ENCODE peak calls at places on chromosomes 4 and X, in six cellular contexts. G is SIG-M5, Z is HT1080, E is RWPE1, R is naive B cell, B is neural progenitor cell. J is an unnamed sample.

GRCh38 chr4:86927843-86928395 is 6.9 kb upstream of the AFF1 start:
- DNase-seq in G (peak; percentile 20), Z (peak; percentile 97), E (peak; percentile 91), R (no peak), B (no peak), J (no peak)

GRCh38 chr4:74005528-74005927 is 7.1 kb upstream of the CXCL5 start:
- DNase-seq in G (no peak), Z (peak; percentile 61), E (peak; percentile 50), R (no peak), B (no peak), J (no peak)

GRCh38 chr4:124060261-124060918 is 652.1 kb downstream of the ANKRD50 start:
- DNase-seq in G (no peak), Z (peak; percentile 28), E (no peak), R (no peak), B (no peak), J (no peak)

GRCh38 chr4:136583567-136583966 is 948.7 kb downstream of the PCDH18 start:
- DNase-seq in G (no peak), Z (no peak), E (no peak), R (no peak), B (no peak), J (no peak)

GRCh38 chr4:145178740-145179139 is 1.6 kb downstream of the OTUD4 start:
- DNase-seq in G (no peak), Z (peak; percentile 13), E (no peak), R (peak; percentile 48), B (no peak), J (no peak)

GRCh38 chr4:73853246-73853704 is at the start of gene PF4V1:
- DNase-seq in G (no peak), Z (no peak), E (no peak), R (no peak), B (peak; percentile 51), J (no peak)

GRCh38 chr4:138188406-138189084 is 53.6 kb downstream of the SLC7A11 start:
- DNase-seq in G (no peak), Z (no peak), E (peak; percentile 46), R (no peak), B (no peak), J (no peak)

GRCh38 chr4:105698607-105699006 is 9.9 kb downstream of the INTS12 start:
- DNase-seq in G (no peak), Z (no peak), E (no peak), R (no peak), B (no peak), J (no peak)

GRCh38 chrX:134603806-134604700 is 54.2 kb downstream of the PLAC1 start:
- DNase-seq in G (no peak), Z (peak; percentile 78), E (peak; percentile 70), R (no peak), B (no peak), J (no peak)

GRCh38 chr4:1323635-1324442 is 23.2 kb upstream of the UVSSA start:
- DNase-seq in G (no peak), Z (peak; percentile 98), E (peak; percentile 64), R (no peak), B (no peak), J (no peak)

GRCh38 chrX:39883664-39884063 is 214.1 kb downstream of the BCOR start:
- DNase-seq in G (no peak), Z (no peak), E (no peak), R (no peak), B (no peak), J (no peak)

GRCh38 chrX:140762061-140762460 is 52.5 kb downstream of the LINC00632 start:
- DNase-seq in G (no peak), Z (peak; percentile 39), E (peak; percentile 10), R (no peak), B (peak; percentile 75), J (no peak)

GRCh38 chrX:1462596-1463251 is 10.0 kb upstream of the ASMTL start:
- DNase-seq in G (no peak), Z (peak; percentile 89), E (no peak), R (peak; percentile 39), B (no peak), J (no peak)

GRCh38 chrX:22249371-22249770 is 23.3 kb upstream of the CBLL2 start:
- DNase-seq in G (no peak), Z (peak; percentile 3), E (no peak), R (no peak), B (no peak), J (no peak)

GRCh38 chr4:89899157-89899556 is 4.5 kb downstream of the MMRN1 start:
- DNase-seq in G (no peak), Z (no peak), E (no peak), R (no peak), B (no peak), J (no peak)

GRCh38 chr4:121156822-121157769 is 7.0 kb downstream of the TNIP3 start:
- DNase-seq in G (no peak), Z (no peak), E (no peak), R (no peak), B (peak; percentile 77), J (no peak)

GRCh38 chr4:1856920-1857699 is 1.2 kb upstream of the LETM1 start:
- DNase-seq in G (no peak), Z (peak; percentile 32), E (peak; percentile 19), R (no peak), B (peak; percentile 56), J (no peak)

GRCh38 chr4:173794662-173795061 is 264.6 kb upstream of the HAND2 start:
- DNase-seq in G (no peak), Z (peak; percentile 80), E (no peak), R (no peak), B (no peak), J (no peak)

GRCh38 chr4:128241425-128241913 is 46.1 kb downstream of the PGRMC2 start:
- DNase-seq in G (no peak), Z (peak; percentile 95), E (peak; percentile 85), R (no peak), B (no peak), J (no peak)

GRCh38 chrX:133783273-133783672 is 202.1 kb downstream of the GPC3 start:
- DNase-seq in G (no peak), Z (no peak), E (no peak), R (peak; percentile 70), B (no peak), J (no peak)

GRCh38 chr4:98610926-98611325 is 47.5 kb downstream of the TSPAN5 start:
- DNase-seq in G (no peak), Z (no peak), E (no peak), R (no peak), B (no peak), J (no peak)

GRCh38 chr4:183396187-183396738 is 48.2 kb upstream of the CDKN2AIP start:
- DNase-seq in G (peak; percentile 0), Z (no peak), E (no peak), R (no peak), B (no peak), J (no peak)